ENCODE peak calls at places on chromosome 4, in seven cellular contexts. One of them, this sample, is unnamed.

GRCh38 chr4:153566751-153567150 is 100.6 kb downstream of the TMEM131L start:
- DNase-seq in hepatocyte: no peak
- DNase-seq in neural progenitor cell: no peak
- DNase-seq in MM.1S: no peak
- DNase-seq in fibroblast of lung: no peak
- DNase-seq in endothelial cell of umbilical vein: no peak
- DNase-seq in SK-N-SH: no peak
- DNase-seq in this sample: no peak

GRCh38 chr4:167606551-167606950 is 372.3 kb upstream of the SPOCK3 start:
- DNase-seq in neural progenitor cell: no peak
- DNase-seq in fibroblast of lung: no peak
- DNase-seq in hepatocyte: no peak
- DNase-seq in endothelial cell of umbilical vein: no peak
- DNase-seq in MM.1S: no peak
- DNase-seq in SK-N-SH: no peak
- DNase-seq in this sample: no peak

GRCh38 chr4:176775326-176775725 is 17.4 kb downstream of the VEGFC start:
- DNase-seq in MM.1S: no peak
- DNase-seq in neural progenitor cell: no peak
- DNase-seq in SK-N-SH: no peak
- DNase-seq in fibroblast of lung: no peak
- DNase-seq in hepatocyte: no peak
- DNase-seq in endothelial cell of umbilical vein: no peak
- DNase-seq in this sample: no peak

GRCh38 chr4:114417214-114417613 is 181.4 kb upstream of the UGT8 start:
- DNase-seq in endothelial cell of umbilical vein: no peak
- DNase-seq in fibroblast of lung: no peak
- DNase-seq in hepatocyte: peak; percentile 18
- DNase-seq in neural progenitor cell: peak; percentile 31
- DNase-seq in SK-N-SH: peak; percentile 3
- DNase-seq in MM.1S: no peak
- DNase-seq in this sample: peak; percentile 18

GRCh38 chr4:113435893-113436292 is 325.6 kb downstream of the CAMK2D start:
- DNase-seq in endothelial cell of umbilical vein: peak; percentile 94
- DNase-seq in fibroblast of lung: peak; percentile 83
- DNase-seq in MM.1S: no peak
- DNase-seq in hepatocyte: no peak
- DNase-seq in neural progenitor cell: no peak
- DNase-seq in SK-N-SH: no peak
- DNase-seq in this sample: no peak

GRCh38 chr4:184838249-184839074 is 12.7 kb upstream of the ACSL1 start:
- DNase-seq in endothelial cell of umbilical vein: no peak
- DNase-seq in hepatocyte: peak; percentile 77
- DNase-seq in neural progenitor cell: no peak
- DNase-seq in MM.1S: no peak
- DNase-seq in fibroblast of lung: peak; percentile 26
- DNase-seq in SK-N-SH: no peak
- DNase-seq in this sample: no peak

GRCh38 chr4:153318696-153319320 is 25.7 kb upstream of the MND1 start:
- DNase-seq in fibroblast of lung: peak; percentile 74
- DNase-seq in neural progenitor cell: peak; percentile 58
- DNase-seq in hepatocyte: peak; percentile 72
- DNase-seq in MM.1S: peak; percentile 47
- DNase-seq in endothelial cell of umbilical vein: peak; percentile 62
- DNase-seq in SK-N-SH: peak; percentile 74
- DNase-seq in this sample: peak; percentile 68

GRCh38 chr4:143626134-143626859 is 74.2 kb downstream of the FREM3 start:
- DNase-seq in SK-N-SH: no peak
- DNase-seq in MM.1S: no peak
- DNase-seq in neural progenitor cell: no peak
- DNase-seq in fibroblast of lung: peak; percentile 83
- DNase-seq in endothelial cell of umbilical vein: peak; percentile 79
- DNase-seq in hepatocyte: peak; percentile 8
- DNase-seq in this sample: no peak

GRCh38 chr4:56302775-56303174 is 84.5 kb downstream of the AASDH start:
- DNase-seq in hepatocyte: no peak
- DNase-seq in endothelial cell of umbilical vein: no peak
- DNase-seq in SK-N-SH: no peak
- DNase-seq in fibroblast of lung: no peak
- DNase-seq in neural progenitor cell: no peak
- DNase-seq in MM.1S: no peak
- DNase-seq in this sample: no peak

GRCh38 chr4:187157380-187157958 is 433.8 kb upstream of the FAT1 start:
- DNase-seq in fibroblast of lung: no peak
- DNase-seq in MM.1S: no peak
- DNase-seq in endothelial cell of umbilical vein: no peak
- DNase-seq in hepatocyte: no peak
- DNase-seq in SK-N-SH: no peak
- DNase-seq in neural progenitor cell: no peak
- DNase-seq in this sample: no peak

GRCh38 chr4:102169345-102169744 is 175.9 kb downstream of the SLC39A8 start:
- DNase-seq in neural progenitor cell: peak; percentile 61
- DNase-seq in fibroblast of lung: no peak
- DNase-seq in MM.1S: no peak
- DNase-seq in endothelial cell of umbilical vein: no peak
- DNase-seq in hepatocyte: peak; percentile 27
- DNase-seq in SK-N-SH: peak; percentile 55
- DNase-seq in this sample: no peak

GRCh38 chr4:6550821-6551220 is 24.2 kb upstream of the MAN2B2 start:
- DNase-seq in MM.1S: no peak
- DNase-seq in neural progenitor cell: no peak
- DNase-seq in hepatocyte: no peak
- DNase-seq in SK-N-SH: no peak
- DNase-seq in endothelial cell of umbilical vein: no peak
- DNase-seq in fibroblast of lung: no peak
- DNase-seq in this sample: no peak

GRCh38 chr4:147192679-147193078 is 247.0 kb upstream of the TTC29 start:
- DNase-seq in hepatocyte: no peak
- DNase-seq in MM.1S: no peak
- DNase-seq in SK-N-SH: no peak
- DNase-seq in neural progenitor cell: no peak
- DNase-seq in endothelial cell of umbilical vein: no peak
- DNase-seq in fibroblast of lung: no peak
- DNase-seq in this sample: no peak

GRCh38 chr4:74931386-74931785 is 1.5 kb upstream of the PARM1 start:
- DNase-seq in hepatocyte: no peak
- DNase-seq in MM.1S: no peak
- DNase-seq in neural progenitor cell: no peak
- DNase-seq in endothelial cell of umbilical vein: no peak
- DNase-seq in fibroblast of lung: no peak
- DNase-seq in SK-N-SH: peak; percentile 30
- DNase-seq in this sample: no peak

GRCh38 chr4:60216752-60217151 is 983.4 kb upstream of the ADGRL3 start:
- DNase-seq in SK-N-SH: no peak
- DNase-seq in neural progenitor cell: no peak
- DNase-seq in hepatocyte: peak; percentile 18
- DNase-seq in endothelial cell of umbilical vein: no peak
- DNase-seq in MM.1S: no peak
- DNase-seq in fibroblast of lung: peak; percentile 98
- DNase-seq in this sample: no peak

GRCh38 chr4:36208884-36209473 is 35.3 kb downstream of the ARAP2 start:
- DNase-seq in neural progenitor cell: no peak
- DNase-seq in SK-N-SH: no peak
- DNase-seq in hepatocyte: no peak
- DNase-seq in endothelial cell of umbilical vein: no peak
- DNase-seq in fibroblast of lung: no peak
- DNase-seq in MM.1S: peak; percentile 80
- DNase-seq in this sample: no peak

GRCh38 chr4:24105183-24106039 is 215.6 kb upstream of the PPARGC1A start:
- DNase-seq in fibroblast of lung: peak; percentile 99
- DNase-seq in MM.1S: no peak
- DNase-seq in hepatocyte: peak; percentile 28
- DNase-seq in endothelial cell of umbilical vein: no peak
- DNase-seq in neural progenitor cell: no peak
- DNase-seq in SK-N-SH: no peak
- DNase-seq in this sample: no peak

GRCh38 chr4:182010876-182011275 is 232.3 kb upstream of the TENM3 start:
- DNase-seq in hepatocyte: no peak
- DNase-seq in MM.1S: no peak
- DNase-seq in SK-N-SH: no peak
- DNase-seq in endothelial cell of umbilical vein: no peak
- DNase-seq in neural progenitor cell: no peak
- DNase-seq in fibroblast of lung: no peak
- DNase-seq in this sample: no peak

GRCh38 chr4:182014989-182015388 is 228.2 kb upstream of the TENM3 start:
- DNase-seq in fibroblast of lung: no peak
- DNase-seq in hepatocyte: no peak
- DNase-seq in endothelial cell of umbilical vein: no peak
- DNase-seq in MM.1S: no peak
- DNase-seq in neural progenitor cell: no peak
- DNase-seq in SK-N-SH: no peak
- DNase-seq in this sample: no peak

GRCh38 chr4:182017038-182017437 is 226.2 kb upstream of the TENM3 start:
- DNase-seq in MM.1S: no peak
- DNase-seq in fibroblast of lung: no peak
- DNase-seq in endothelial cell of umbilical vein: no peak
- DNase-seq in SK-N-SH: no peak
- DNase-seq in neural progenitor cell: no peak
- DNase-seq in hepatocyte: no peak
- DNase-seq in this sample: no peak

GRCh38 chr4:182015893-182016292 is 227.3 kb upstream of the TENM3 start:
- DNase-seq in MM.1S: no peak
- DNase-seq in hepatocyte: no peak
- DNase-seq in SK-N-SH: no peak
- DNase-seq in endothelial cell of umbilical vein: no peak
- DNase-seq in neural progenitor cell: no peak
- DNase-seq in fibroblast of lung: peak; percentile 7
- DNase-seq in this sample: no peak

DNA sequence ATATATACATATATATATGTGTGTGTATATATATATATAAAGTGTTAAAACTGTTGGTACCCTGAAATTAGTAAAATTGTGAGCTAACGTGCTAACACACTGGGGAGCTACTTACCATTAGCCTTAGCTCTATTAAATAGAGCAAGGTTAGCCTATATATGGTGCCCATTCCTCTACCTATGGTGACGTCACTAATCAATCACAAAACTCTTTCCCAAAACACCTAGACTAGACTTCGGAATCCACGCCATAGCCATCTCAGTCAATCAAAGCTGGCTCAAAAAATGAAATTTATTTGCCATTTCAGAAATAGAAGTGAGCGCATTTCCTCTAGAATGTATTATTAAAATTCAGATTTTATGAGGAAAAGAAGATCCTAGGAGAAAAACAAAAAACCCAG is 229.0 kb upstream of the TENM3 start:
- DNase-seq in MM.1S: no peak
- DNase-seq in endothelial cell of umbilical vein: no peak
- DNase-seq in neural progenitor cell: no peak
- DNase-seq in fibroblast of lung: no peak
- DNase-seq in SK-N-SH: no peak
- DNase-seq in hepatocyte: no peak
- DNase-seq in this sample: no peak
- H3K4me3 ChIP-seq in MM.1S: no peak overlapping the region
- H3K4me3 ChIP-seq in endothelial cell of umbilical vein: no peak overlapping the region
- H3K4me3 ChIP-seq in neural progenitor cell: no peak overlapping the region
- H3K4me3 ChIP-seq in fibroblast of lung: no peak overlapping the region
- H3K4me3 ChIP-seq in SK-N-SH: no peak overlapping the region
- H3K4me3 ChIP-seq in hepatocyte: no peak overlapping the region
- H3K4me3 ChIP-seq in this sample: no peak overlapping the region

GRCh38 chr4:106297636-106298035 is 18.4 kb downstream of the TBCK start:
- DNase-seq in endothelial cell of umbilical vein: no peak
- DNase-seq in fibroblast of lung: no peak
- DNase-seq in neural progenitor cell: no peak
- DNase-seq in hepatocyte: no peak
- DNase-seq in SK-N-SH: no peak
- DNase-seq in MM.1S: no peak
- DNase-seq in this sample: no peak
- H3K79me2 ChIP-seq in endothelial cell of umbilical vein: no peaks in the 10 kb centered on the region
- H3K79me2 ChIP-seq in fibroblast of lung: no peaks in the 10 kb centered on the region
- H3K79me2 ChIP-seq in neural progenitor cell: peaks cover 7% of the 10 kb centered on the region
- H3K79me2 ChIP-seq in hepatocyte: peaks cover 8% of the 10 kb centered on the region
- H3K79me2 ChIP-seq in SK-N-SH: peaks cover 2% of the 10 kb centered on the region
- H3K79me2 ChIP-seq in MM.1S: no peaks in the 10 kb centered on the region
- H3K79me2 ChIP-seq in this sample: no peaks in the 10 kb centered on the region

GRCh38 chr4:136590440-136590839 is 941.9 kb downstream of the PCDH18 start:
- DNase-seq in endothelial cell of umbilical vein: no peak
- DNase-seq in SK-N-SH: no peak
- DNase-seq in MM.1S: no peak
- DNase-seq in neural progenitor cell: no peak
- DNase-seq in fibroblast of lung: no peak
- DNase-seq in hepatocyte: no peak
- DNase-seq in this sample: no peak
- H2AFZ ChIP-seq in endothelial cell of umbilical vein: no peak overlapping the region
- H2AFZ ChIP-seq in SK-N-SH: no peak overlapping the region
- H2AFZ ChIP-seq in MM.1S: no peak overlapping the region
- H2AFZ ChIP-seq in neural progenitor cell: no peak overlapping the region
- H2AFZ ChIP-seq in fibroblast of lung: no peak overlapping the region
- H2AFZ ChIP-seq in hepatocyte: no peak overlapping the region
- H2AFZ ChIP-seq in this sample: no peak overlapping the region

GRCh38 chr4:26407466-26407865 is 82.8 kb downstream of the CCKAR start:
- DNase-seq in hepatocyte: no peak
- DNase-seq in MM.1S: no peak
- DNase-seq in neural progenitor cell: no peak
- DNase-seq in endothelial cell of umbilical vein: no peak
- DNase-seq in fibroblast of lung: no peak
- DNase-seq in SK-N-SH: no peak
- DNase-seq in this sample: no peak
- H3K4me3 ChIP-seq in hepatocyte: no peak overlapping the region
- H3K4me3 ChIP-seq in MM.1S: no peak overlapping the region
- H3K4me3 ChIP-seq in neural progenitor cell: no peak overlapping the region
- H3K4me3 ChIP-seq in endothelial cell of umbilical vein: no peak overlapping the region
- H3K4me3 ChIP-seq in fibroblast of lung: no peak overlapping the region
- H3K4me3 ChIP-seq in SK-N-SH: no peak overlapping the region
- H3K4me3 ChIP-seq in this sample: no peak overlapping the region

DNA sequence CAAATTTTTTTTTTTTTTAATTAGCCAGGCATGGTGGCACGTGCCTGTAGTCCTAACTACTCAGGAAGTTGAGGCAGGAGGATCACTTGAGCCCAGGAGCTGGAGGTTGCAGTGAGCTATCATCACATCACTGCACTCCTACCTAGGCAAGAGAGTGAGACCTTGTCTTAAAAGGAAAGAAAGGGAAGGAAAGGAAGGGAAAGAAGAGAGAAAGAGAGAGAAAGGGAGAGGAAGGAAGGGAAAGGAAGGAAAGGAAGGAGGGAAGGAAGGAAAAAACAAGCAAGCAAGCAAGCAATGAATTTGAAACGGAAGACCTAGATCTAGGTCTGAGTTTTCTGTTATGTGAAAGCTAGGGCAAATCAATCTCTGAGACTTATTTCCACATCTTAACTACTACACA is 4.7 kb downstream of the HAUS3 start:
- DNase-seq in endothelial cell of umbilical vein: no peak
- DNase-seq in hepatocyte: no peak
- DNase-seq in MM.1S: no peak
- DNase-seq in SK-N-SH: no peak
- DNase-seq in fibroblast of lung: no peak
- DNase-seq in neural progenitor cell: no peak
- DNase-seq in this sample: no peak
- H3K79me2 ChIP-seq in endothelial cell of umbilical vein: peaks cover 49% of the 10 kb centered on the region
- H3K79me2 ChIP-seq in hepatocyte: peaks cover 39% of the 10 kb centered on the region
- H3K79me2 ChIP-seq in MM.1S: peaks cover 90% of the 10 kb centered on the region
- H3K79me2 ChIP-seq in SK-N-SH: peaks cover 60% of the 10 kb centered on the region
- H3K79me2 ChIP-seq in fibroblast of lung: peaks cover 44% of the 10 kb centered on the region
- H3K79me2 ChIP-seq in neural progenitor cell: peaks cover 57% of the 10 kb centered on the region
- H3K79me2 ChIP-seq in this sample: peaks cover 62% of the 10 kb centered on the region